ENCODE peak calls at places on chromosomes 6 and 20, in six cellular contexts. One of them, this sample, is unnamed. For H3K27me3, the result is how much of the 10 kb centered on the place peaks cover.

GRCh38 chr6:1251198-1252155 is 60.4 kb upstream of the FOXQ1 start:
- DNase-seq in IMR-90: no peak
- DNase-seq in psoas muscle: no peak
- DNase-seq in mammary epithelial cell: no peak
- DNase-seq in upper lobe of right lung: no peak
- DNase-seq in ovary: no peak
- DNase-seq in this sample: no peak

GRCh38 chr20:47397652-47398301 is 41.3 kb upstream of the ZMYND8 start:
- DNase-seq in IMR-90: no peak
- DNase-seq in mammary epithelial cell: no peak
- DNase-seq in psoas muscle: no peak
- DNase-seq in upper lobe of right lung: no peak
- DNase-seq in ovary: no peak
- DNase-seq in this sample: no peak

GRCh38 chr6:155396605-155397004 is 59.0 kb downstream of the NOX3 start:
- DNase-seq in upper lobe of right lung: no peak
- DNase-seq in IMR-90: no peak
- DNase-seq in psoas muscle: no peak
- DNase-seq in ovary: no peak
- DNase-seq in mammary epithelial cell: no peak
- DNase-seq in this sample: no peak

GRCh38 chr20:56626367-56627121 is 2.6 kb upstream of the TFAP2C start:
- DNase-seq in mammary epithelial cell: no peak
- DNase-seq in psoas muscle: no peak
- DNase-seq in IMR-90: no peak
- DNase-seq in ovary: no peak
- DNase-seq in upper lobe of right lung: no peak
- DNase-seq in this sample: peak

GRCh38 chr6:166862287-166862977 is 93.9 kb downstream of the RNASET2 start:
- DNase-seq in psoas muscle: no peak
- DNase-seq in upper lobe of right lung: no peak
- DNase-seq in IMR-90: no peak
- DNase-seq in mammary epithelial cell: no peak
- DNase-seq in ovary: no peak
- DNase-seq in this sample: peak

GRCh38 chr6:121670511-121670910 is 235.1 kb downstream of the GJA1 start:
- DNase-seq in mammary epithelial cell: no peak
- DNase-seq in ovary: no peak
- DNase-seq in upper lobe of right lung: no peak
- DNase-seq in IMR-90: peak
- DNase-seq in psoas muscle: no peak
- DNase-seq in this sample: no peak

GRCh38 chr20:31943052-31943471 is 8.8 kb downstream of the PDRG1 start:
- DNase-seq in mammary epithelial cell: no peak
- DNase-seq in IMR-90: no peak
- DNase-seq in upper lobe of right lung: no peak
- DNase-seq in psoas muscle: no peak
- DNase-seq in ovary: peak
- DNase-seq in this sample: no peak

GRCh38 chr20:54103762-54104600 is 33.6 kb upstream of the BCAS1 start:
- DNase-seq in IMR-90: no peak
- DNase-seq in psoas muscle: no peak
- DNase-seq in upper lobe of right lung: no peak
- DNase-seq in mammary epithelial cell: no peak
- DNase-seq in ovary: no peak
- DNase-seq in this sample: no peak

GRCh38 chr6:11494786-11495564 is 42.6 kb upstream of the TMEM170B start:
- DNase-seq in psoas muscle: no peak
- DNase-seq in mammary epithelial cell: peak
- DNase-seq in upper lobe of right lung: no peak
- DNase-seq in ovary: no peak
- DNase-seq in IMR-90: no peak
- DNase-seq in this sample: no peak

GRCh38 chr6:110039996-110040383 is 61.9 kb downstream of the GPR6 start:
- DNase-seq in psoas muscle: no peak
- DNase-seq in ovary: peak
- DNase-seq in mammary epithelial cell: peak
- DNase-seq in IMR-90: peak
- DNase-seq in upper lobe of right lung: peak
- DNase-seq in this sample: peak

GRCh38 chr20:19944772-19945459 is 72.2 kb upstream of the NAA20 start:
- DNase-seq in ovary: no peak
- DNase-seq in psoas muscle: no peak
- DNase-seq in upper lobe of right lung: no peak
- DNase-seq in IMR-90: peak
- DNase-seq in mammary epithelial cell: peak
- DNase-seq in this sample: peak

GRCh38 chr6:127332383-127332961 is 10.9 kb downstream of the ECHDC1 start:
- DNase-seq in ovary: no peak
- DNase-seq in psoas muscle: no peak
- DNase-seq in mammary epithelial cell: no peak
- DNase-seq in upper lobe of right lung: no peak
- DNase-seq in IMR-90: no peak
- DNase-seq in this sample: no peak

GRCh38 chr6:37742401-37742760 is 44.7 kb upstream of the MDGA1 start:
- DNase-seq in upper lobe of right lung: no peak
- DNase-seq in ovary: no peak
- DNase-seq in psoas muscle: no peak
- DNase-seq in mammary epithelial cell: no peak
- DNase-seq in IMR-90: no peak
- DNase-seq in this sample: no peak

GRCh38 chr20:55616367-55616766 is 389.0 kb downstream of the CBLN4 start:
- DNase-seq in psoas muscle: no peak
- DNase-seq in upper lobe of right lung: no peak
- DNase-seq in mammary epithelial cell: no peak
- DNase-seq in IMR-90: no peak
- DNase-seq in ovary: no peak
- DNase-seq in this sample: no peak

GRCh38 chr20:18983796-18984195 is 170.2 kb downstream of the SCP2D1 start:
- DNase-seq in upper lobe of right lung: no peak
- DNase-seq in psoas muscle: no peak
- DNase-seq in IMR-90: no peak
- DNase-seq in mammary epithelial cell: no peak
- DNase-seq in ovary: peak
- DNase-seq in this sample: no peak

GRCh38 chr6:78744144-78744543 is 123.2 kb upstream of the IRAK1BP1 start:
- DNase-seq in ovary: no peak
- DNase-seq in IMR-90: no peak
- DNase-seq in mammary epithelial cell: no peak
- DNase-seq in upper lobe of right lung: no peak
- DNase-seq in psoas muscle: no peak
- DNase-seq in this sample: no peak

GRCh38 chr20:62434098-62434497 is 6.8 kb upstream of the RBBP8NL start:
- DNase-seq in ovary: no peak
- DNase-seq in mammary epithelial cell: no peak
- DNase-seq in upper lobe of right lung: no peak
- DNase-seq in IMR-90: no peak
- DNase-seq in psoas muscle: no peak
- DNase-seq in this sample: peak

GRCh38 chr6:32615885-32616532 is 21.2 kb upstream of the HLA-DQA1 start:
- DNase-seq in ovary: no peak
- DNase-seq in psoas muscle: no peak
- DNase-seq in upper lobe of right lung: no peak
- DNase-seq in mammary epithelial cell: no peak
- DNase-seq in IMR-90: no peak
- DNase-seq in this sample: no peak

GRCh38 chr6:148525453-148525852 is 182.8 kb downstream of the SASH1 start:
- DNase-seq in ovary: no peak
- DNase-seq in upper lobe of right lung: no peak
- DNase-seq in IMR-90: peak
- DNase-seq in mammary epithelial cell: no peak
- DNase-seq in psoas muscle: no peak
- DNase-seq in this sample: no peak

GRCh38 chr6:15429146-15430110 is 183.6 kb downstream of the JARID2 start:
- DNase-seq in psoas muscle: no peak
- DNase-seq in ovary: no peak
- DNase-seq in IMR-90: peak
- DNase-seq in mammary epithelial cell: peak
- DNase-seq in upper lobe of right lung: no peak
- DNase-seq in this sample: peak

GRCh38 chr20:16806061-16806460 is 57.9 kb downstream of the OTOR start:
- DNase-seq in IMR-90: no peak
- DNase-seq in mammary epithelial cell: no peak
- DNase-seq in upper lobe of right lung: no peak
- DNase-seq in ovary: no peak
- DNase-seq in psoas muscle: no peak
- DNase-seq in this sample: no peak

GRCh38 chr6:14452567-14453527 is 335.3 kb downstream of the CD83 start:
- DNase-seq in psoas muscle: no peak
- DNase-seq in IMR-90: no peak
- DNase-seq in upper lobe of right lung: no peak
- DNase-seq in mammary epithelial cell: no peak
- DNase-seq in ovary: no peak
- DNase-seq in this sample: no peak

GRCh38 chr20:49713779-49714712 is at the start of gene B4GALT5:
- DNase-seq in IMR-90: peak
- DNase-seq in mammary epithelial cell: no peak
- DNase-seq in ovary: peak
- DNase-seq in upper lobe of right lung: peak
- DNase-seq in psoas muscle: peak
- DNase-seq in this sample: peak

GRCh38 chr20:36298061-36298460 is 8.1 kb upstream of the DLGAP4 start:
- DNase-seq in IMR-90: no peak
- DNase-seq in psoas muscle: no peak
- DNase-seq in mammary epithelial cell: no peak
- DNase-seq in upper lobe of right lung: no peak
- DNase-seq in ovary: no peak
- DNase-seq in this sample: no peak

GRCh38 chr20:36301359-36302119 is 4.6 kb upstream of the DLGAP4 start:
- DNase-seq in mammary epithelial cell: no peak
- DNase-seq in psoas muscle: no peak
- DNase-seq in upper lobe of right lung: no peak
- DNase-seq in ovary: no peak
- DNase-seq in IMR-90: no peak
- DNase-seq in this sample: no peak

GRCh38 chr20:36298795-36299339 is 7.3 kb upstream of the DLGAP4 start:
- DNase-seq in IMR-90: no peak
- DNase-seq in mammary epithelial cell: no peak
- DNase-seq in psoas muscle: no peak
- DNase-seq in ovary: no peak
- DNase-seq in upper lobe of right lung: peak
- DNase-seq in this sample: no peak

GRCh38 chr20:36297656-36298055 is 8.5 kb upstream of the DLGAP4 start:
- DNase-seq in mammary epithelial cell: no peak
- DNase-seq in IMR-90: no peak
- DNase-seq in ovary: no peak
- DNase-seq in upper lobe of right lung: no peak
- DNase-seq in psoas muscle: no peak
- DNase-seq in this sample: no peak

DNA sequence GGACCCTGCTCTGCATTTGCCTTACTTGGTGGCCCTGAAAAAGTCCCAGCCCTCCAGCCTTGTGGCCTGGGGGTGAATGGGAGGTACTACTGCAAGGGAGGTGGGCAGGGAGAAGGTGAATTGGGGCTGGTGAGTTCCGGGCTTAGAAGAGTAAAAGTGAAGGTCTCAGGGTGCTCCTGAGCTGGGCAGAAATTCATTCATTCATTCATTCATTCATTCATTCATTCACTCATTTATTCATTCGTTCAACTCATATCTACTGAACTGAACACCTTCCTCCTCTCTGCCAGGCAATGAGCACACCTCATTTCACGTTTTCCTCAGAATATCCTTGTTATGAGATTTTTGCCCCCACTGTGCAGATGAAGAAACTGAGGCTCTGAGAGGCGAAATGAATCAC is 6.7 kb upstream of the DLGAP4 start:
- DNase-seq in mammary epithelial cell: no peak
- DNase-seq in upper lobe of right lung: peak
- DNase-seq in psoas muscle: no peak
- DNase-seq in ovary: no peak
- DNase-seq in IMR-90: no peak
- DNase-seq in this sample: no peak
- H3K27me3 ChIP-seq in mammary epithelial cell: under half
- H3K27me3 ChIP-seq in upper lobe of right lung: half or more
- H3K27me3 ChIP-seq in psoas muscle: half or more
- H3K27me3 ChIP-seq in ovary: under half
- H3K27me3 ChIP-seq in IMR-90: half or more
- H3K27me3 ChIP-seq in this sample: under half

GRCh38 chr6:152270301-152270925 is 366.7 kb downstream of the SYNE1 start:
- DNase-seq in psoas muscle: no peak
- DNase-seq in ovary: no peak
- DNase-seq in upper lobe of right lung: no peak
- DNase-seq in IMR-90: peak
- DNase-seq in mammary epithelial cell: peak
- DNase-seq in this sample: peak

GRCh38 chr6:152273002-152273401 is 364.2 kb downstream of the SYNE1 start:
- DNase-seq in ovary: no peak
- DNase-seq in IMR-90: peak
- DNase-seq in upper lobe of right lung: no peak
- DNase-seq in psoas muscle: peak
- DNase-seq in mammary epithelial cell: peak
- DNase-seq in this sample: peak

GRCh38 chr6:152273638-152274037 is 363.5 kb downstream of the SYNE1 start:
- DNase-seq in ovary: peak
- DNase-seq in psoas muscle: peak
- DNase-seq in upper lobe of right lung: no peak
- DNase-seq in IMR-90: no peak
- DNase-seq in mammary epithelial cell: no peak
- DNase-seq in this sample: no peak

GRCh38 chr6:152271681-152272464 is 365.3 kb downstream of the SYNE1 start:
- DNase-seq in upper lobe of right lung: no peak
- DNase-seq in mammary epithelial cell: peak
- DNase-seq in IMR-90: peak
- DNase-seq in psoas muscle: no peak
- DNase-seq in ovary: peak
- DNase-seq in this sample: no peak

DNA sequence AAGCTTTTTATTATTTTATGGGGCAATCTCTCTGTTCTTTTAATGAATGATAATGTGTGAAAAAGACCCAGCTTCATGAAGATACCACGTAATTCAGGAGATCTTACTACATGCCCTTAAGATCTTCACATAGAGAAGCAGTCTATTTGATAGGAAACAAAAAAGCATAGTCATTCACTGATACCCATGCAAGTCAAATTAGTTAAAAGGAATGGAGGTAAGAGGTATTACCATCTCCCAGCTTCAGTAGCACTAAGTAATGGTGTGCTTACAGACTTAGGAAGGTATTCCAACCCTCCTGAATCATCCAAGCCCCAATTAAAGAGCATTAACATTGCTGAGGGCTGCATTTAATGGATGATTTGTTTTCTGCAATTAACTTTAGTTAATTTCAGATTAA is 364.7 kb downstream of the SYNE1 start:
- DNase-seq in ovary: no peak
- DNase-seq in upper lobe of right lung: no peak
- DNase-seq in psoas muscle: no peak
- DNase-seq in mammary epithelial cell: peak
- DNase-seq in IMR-90: no peak
- DNase-seq in this sample: no peak
- H3K4me3 ChIP-seq in ovary: no peak
- H3K4me3 ChIP-seq in upper lobe of right lung: no peak
- H3K4me3 ChIP-seq in psoas muscle: peak
- H3K4me3 ChIP-seq in mammary epithelial cell: no peak
- H3K4me3 ChIP-seq in IMR-90: no peak
- H3K4me3 ChIP-seq in this sample: no peak

GRCh38 chr20:24724982-24725533 is 224.0 kb upstream of the CST7 start:
- DNase-seq in IMR-90: no peak
- DNase-seq in upper lobe of right lung: no peak
- DNase-seq in mammary epithelial cell: no peak
- DNase-seq in ovary: no peak
- DNase-seq in psoas muscle: no peak
- DNase-seq in this sample: no peak
- TF ChIP-seq CTCF in IMR-90: no peak
- TF ChIP-seq CTCF in upper lobe of right lung: no peak
- TF ChIP-seq CTCF in mammary epithelial cell: no peak
- TF ChIP-seq CTCF in ovary: no peak
- TF ChIP-seq CTCF in psoas muscle: no peak
- TF ChIP-seq CTCF in this sample: no peak

GRCh38 chr6:33906413-33906812 is 102.6 kb upstream of the MLN start:
- DNase-seq in IMR-90: no peak
- DNase-seq in mammary epithelial cell: no peak
- DNase-seq in psoas muscle: no peak
- DNase-seq in upper lobe of right lung: no peak
- DNase-seq in ovary: no peak
- DNase-seq in this sample: no peak
- H3K27me3 ChIP-seq in IMR-90: half or more
- H3K27me3 ChIP-seq in mammary epithelial cell: under half
- H3K27me3 ChIP-seq in psoas muscle: under half
- H3K27me3 ChIP-seq in upper lobe of right lung: under half
- H3K27me3 ChIP-seq in ovary: under half
- H3K27me3 ChIP-seq in this sample: under half

This sample was measured in cardiac muscle cell.